ENCODE peak calls at places on chromosomes 16 and 17, in eight cellular contexts. One of them, this sample, is unnamed.

GRCh38 chr16:53988136-53988535 is 284.2 kb downstream of the FTO start:
- DNase-seq in lower leg skin: no peak
- DNase-seq in A673: no peak
- DNase-seq in OCI-LY7: no peak
- DNase-seq in psoas muscle: no peak
- DNase-seq in astrocyte of the spinal cord: no peak
- DNase-seq in mammary epithelial cell: no peak
- DNase-seq in HCT116: no peak
- DNase-seq in this sample: no peak

GRCh38 chr17:30530346-30531025 is 53.3 kb downstream of the GOSR1 start:
- DNase-seq in mammary epithelial cell: no peak
- DNase-seq in psoas muscle: no peak
- DNase-seq in astrocyte of the spinal cord: no peak
- DNase-seq in A673: no peak
- DNase-seq in lower leg skin: no peak
- DNase-seq in HCT116: no peak
- DNase-seq in OCI-LY7: no peak
- DNase-seq in this sample: peak; percentile 59

GRCh38 chr17:35448214-35448898 is at the start of gene SLFN13:
- DNase-seq in HCT116: no peak
- DNase-seq in OCI-LY7: peak; percentile 22
- DNase-seq in astrocyte of the spinal cord: peak; percentile 56
- DNase-seq in mammary epithelial cell: peak; percentile 71
- DNase-seq in psoas muscle: peak; percentile 80
- DNase-seq in A673: peak; percentile 71
- DNase-seq in lower leg skin: peak; percentile 95
- DNase-seq in this sample: peak; percentile 40

GRCh38 chr17:11276486-11276885 is 35.5 kb downstream of the SHISA6 start:
- DNase-seq in lower leg skin: no peak
- DNase-seq in mammary epithelial cell: no peak
- DNase-seq in A673: no peak
- DNase-seq in astrocyte of the spinal cord: no peak
- DNase-seq in psoas muscle: no peak
- DNase-seq in HCT116: no peak
- DNase-seq in OCI-LY7: no peak
- DNase-seq in this sample: no peak

GRCh38 chr17:68624381-68624780 is 23.2 kb upstream of the FAM20A start:
- DNase-seq in mammary epithelial cell: peak; percentile 46
- DNase-seq in lower leg skin: no peak
- DNase-seq in A673: no peak
- DNase-seq in OCI-LY7: no peak
- DNase-seq in astrocyte of the spinal cord: no peak
- DNase-seq in psoas muscle: no peak
- DNase-seq in HCT116: no peak
- DNase-seq in this sample: peak; percentile 56

GRCh38 chr17:38697061-38697820 is 7.8 kb upstream of the MLLT6 start:
- DNase-seq in mammary epithelial cell: no peak
- DNase-seq in psoas muscle: no peak
- DNase-seq in OCI-LY7: no peak
- DNase-seq in lower leg skin: no peak
- DNase-seq in A673: no peak
- DNase-seq in HCT116: no peak
- DNase-seq in astrocyte of the spinal cord: no peak
- DNase-seq in this sample: no peak

GRCh38 chr16:83552930-83553329 is 254.8 kb upstream of the HSBP1 start:
- DNase-seq in lower leg skin: no peak
- DNase-seq in mammary epithelial cell: no peak
- DNase-seq in HCT116: no peak
- DNase-seq in OCI-LY7: no peak
- DNase-seq in psoas muscle: no peak
- DNase-seq in A673: no peak
- DNase-seq in astrocyte of the spinal cord: no peak
- DNase-seq in this sample: no peak

GRCh38 chr16:67100569-67101300 is 9.0 kb upstream of the PHAF1 start:
- DNase-seq in A673: peak; percentile 33
- DNase-seq in psoas muscle: no peak
- DNase-seq in astrocyte of the spinal cord: peak; percentile 65
- DNase-seq in OCI-LY7: peak; percentile 44
- DNase-seq in lower leg skin: no peak
- DNase-seq in mammary epithelial cell: no peak
- DNase-seq in HCT116: no peak
- DNase-seq in this sample: peak; percentile 63

GRCh38 chr16:47486856-47487255 is 25.7 kb downstream of the PHKB start:
- DNase-seq in astrocyte of the spinal cord: no peak
- DNase-seq in psoas muscle: no peak
- DNase-seq in OCI-LY7: no peak
- DNase-seq in A673: no peak
- DNase-seq in HCT116: no peak
- DNase-seq in lower leg skin: no peak
- DNase-seq in mammary epithelial cell: no peak
- DNase-seq in this sample: no peak

GRCh38 chr17:17141860-17142552 is 64.1 kb downstream of the PLD6 start:
- DNase-seq in HCT116: no peak
- DNase-seq in mammary epithelial cell: peak; percentile 18
- DNase-seq in astrocyte of the spinal cord: peak; percentile 56
- DNase-seq in OCI-LY7: peak; percentile 48
- DNase-seq in lower leg skin: no peak
- DNase-seq in psoas muscle: peak; percentile 77
- DNase-seq in A673: peak; percentile 44
- DNase-seq in this sample: peak; percentile 67

GRCh38 chr17:41666708-41667279 is 21.9 kb upstream of the EIF1 start:
- DNase-seq in A673: peak; percentile 65
- DNase-seq in astrocyte of the spinal cord: peak; percentile 65
- DNase-seq in OCI-LY7: peak; percentile 87
- DNase-seq in psoas muscle: peak; percentile 92
- DNase-seq in HCT116: peak; percentile 52
- DNase-seq in mammary epithelial cell: peak; percentile 54
- DNase-seq in lower leg skin: peak; percentile 98
- DNase-seq in this sample: peak; percentile 69

GRCh38 chr17:82948081-82948511 is 108.3 kb upstream of the ZNF750 start:
- DNase-seq in lower leg skin: peak; percentile 69
- DNase-seq in HCT116: no peak
- DNase-seq in psoas muscle: peak; percentile 49
- DNase-seq in A673: no peak
- DNase-seq in OCI-LY7: no peak
- DNase-seq in astrocyte of the spinal cord: no peak
- DNase-seq in mammary epithelial cell: no peak
- DNase-seq in this sample: no peak

GRCh38 chr17:4884489-4884888 is 14.8 kb upstream of the C17orf107 start:
- DNase-seq in astrocyte of the spinal cord: no peak
- DNase-seq in psoas muscle: peak; percentile 2
- DNase-seq in mammary epithelial cell: no peak
- DNase-seq in HCT116: no peak
- DNase-seq in lower leg skin: no peak
- DNase-seq in OCI-LY7: no peak
- DNase-seq in A673: no peak
- DNase-seq in this sample: no peak

GRCh38 chr17:47324224-47325020 is 667 bp downstream of the EFCAB13 start:
- DNase-seq in mammary epithelial cell: no peak
- DNase-seq in psoas muscle: peak; percentile 77
- DNase-seq in astrocyte of the spinal cord: peak; percentile 50
- DNase-seq in HCT116: no peak
- DNase-seq in lower leg skin: peak; percentile 92
- DNase-seq in A673: no peak
- DNase-seq in OCI-LY7: peak; percentile 70
- DNase-seq in this sample: peak; percentile 50

GRCh38 chr17:2855063-2855600 is 58.9 kb downstream of the RAP1GAP2 start:
- DNase-seq in HCT116: no peak
- DNase-seq in lower leg skin: no peak
- DNase-seq in astrocyte of the spinal cord: no peak
- DNase-seq in psoas muscle: no peak
- DNase-seq in A673: no peak
- DNase-seq in OCI-LY7: no peak
- DNase-seq in mammary epithelial cell: peak; percentile 45
- DNase-seq in this sample: no peak

DNA sequence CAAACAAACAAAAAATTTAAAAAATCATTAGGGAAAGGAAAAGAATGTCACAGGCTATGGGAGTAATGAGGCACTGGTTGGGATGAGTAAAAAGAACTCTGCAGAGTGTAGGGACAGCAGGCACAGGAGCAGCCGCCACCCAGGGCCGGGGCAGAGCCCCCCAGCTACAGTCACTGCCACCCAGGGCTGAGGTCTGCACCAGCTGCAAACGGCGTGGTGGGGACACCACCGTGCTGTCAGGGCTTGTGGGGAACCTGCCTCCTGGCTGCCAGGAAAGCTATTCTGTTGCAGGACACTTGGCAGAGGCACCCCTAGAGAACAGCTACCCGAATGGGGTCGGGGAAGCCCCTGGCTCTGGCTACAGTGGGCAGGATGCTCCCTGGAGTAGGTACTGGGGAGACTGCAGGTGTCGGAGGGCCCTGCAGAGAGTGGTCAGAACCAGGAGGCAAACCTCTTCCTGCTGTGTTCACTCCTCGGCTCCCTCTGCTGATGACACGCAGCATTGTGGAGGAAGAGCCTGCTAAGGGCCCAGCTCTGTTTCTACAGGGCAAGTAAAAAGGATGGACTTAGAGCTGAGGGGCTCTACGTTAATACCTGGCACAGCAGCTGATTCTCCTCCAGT is 32.3 kb upstream of the CAPN15 start:
- DNase-seq in OCI-LY7: peak; percentile 24
- DNase-seq in HCT116: no peak
- DNase-seq in mammary epithelial cell: peak; percentile 15
- DNase-seq in psoas muscle: no peak
- DNase-seq in lower leg skin: no peak
- DNase-seq in A673: peak; percentile 50
- DNase-seq in astrocyte of the spinal cord: no peak
- DNase-seq in this sample: peak; percentile 43
- TF ChIP-seq CTCF in OCI-LY7: peak; percentile 52
- TF ChIP-seq CTCF in HCT116: peak; percentile 30
- TF ChIP-seq CTCF in mammary epithelial cell: peak; percentile 31
- TF ChIP-seq CTCF in psoas muscle: peak; percentile 29
- TF ChIP-seq CTCF in lower leg skin: no peak
- TF ChIP-seq CTCF in A673: peak; percentile 50
- TF ChIP-seq CTCF in astrocyte of the spinal cord: peak; percentile 52
- TF ChIP-seq CTCF in this sample: peak; percentile 53

GRCh38 chr16:50697881-50698767 is 4.7 kb downstream of the NOD2 start:
- DNase-seq in psoas muscle: no peak
- DNase-seq in mammary epithelial cell: peak; percentile 86
- DNase-seq in OCI-LY7: no peak
- DNase-seq in lower leg skin: peak; percentile 88
- DNase-seq in astrocyte of the spinal cord: peak; percentile 46
- DNase-seq in HCT116: no peak
- DNase-seq in A673: no peak
- DNase-seq in this sample: peak; percentile 40
- H3K4me3 ChIP-seq in psoas muscle: peak overlapping the region; percentile 58
- H3K4me3 ChIP-seq in mammary epithelial cell: peak overlapping the region; percentile 16
- H3K4me3 ChIP-seq in OCI-LY7: peak overlapping the region; percentile 37
- H3K4me3 ChIP-seq in lower leg skin: no peak overlapping the region
- H3K4me3 ChIP-seq in astrocyte of the spinal cord: peak overlapping the region; percentile 22
- H3K4me3 ChIP-seq in HCT116: no peak overlapping the region
- H3K4me3 ChIP-seq in A673: no peak overlapping the region
- H3K4me3 ChIP-seq in this sample: peak overlapping the region; percentile 33

DNA sequence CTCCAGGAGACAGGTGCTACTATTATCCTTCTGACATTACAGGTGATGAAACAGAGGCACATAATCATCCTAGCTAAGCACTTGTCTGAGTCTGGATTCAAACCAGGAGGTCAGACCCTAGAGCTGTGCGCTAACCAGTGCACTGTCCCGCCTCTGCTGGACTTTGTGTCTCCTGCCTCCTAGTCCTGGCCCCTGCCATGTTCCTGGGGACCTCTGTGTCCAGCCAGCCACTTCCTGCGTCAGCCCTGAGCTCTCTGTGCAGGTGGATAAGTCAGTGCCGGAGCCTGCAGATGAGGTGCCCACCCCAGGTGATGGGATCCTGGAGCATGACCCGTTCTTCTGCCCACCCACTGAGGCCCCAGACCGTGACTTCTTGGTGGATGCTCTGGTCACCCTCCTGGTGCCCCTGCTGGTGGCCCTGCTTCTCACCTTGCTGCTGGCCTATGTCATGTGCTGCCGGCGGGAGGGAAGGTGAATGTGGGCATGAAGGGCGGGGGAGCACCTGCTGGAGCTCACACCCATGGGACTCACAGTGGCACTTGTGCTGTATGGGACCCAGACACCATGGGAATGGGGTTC is 4.2 kb downstream of the SGCA start:
- DNase-seq in mammary epithelial cell: no peak
- DNase-seq in psoas muscle: peak; percentile 54
- DNase-seq in A673: no peak
- DNase-seq in astrocyte of the spinal cord: no peak
- DNase-seq in OCI-LY7: no peak
- DNase-seq in HCT116: no peak
- DNase-seq in lower leg skin: no peak
- DNase-seq in this sample: no peak
- TF ChIP-seq CTCF in mammary epithelial cell: no peak
- TF ChIP-seq CTCF in psoas muscle: no peak
- TF ChIP-seq CTCF in A673: no peak
- TF ChIP-seq CTCF in astrocyte of the spinal cord: no peak
- TF ChIP-seq CTCF in OCI-LY7: no peak
- TF ChIP-seq CTCF in HCT116: no peak
- TF ChIP-seq CTCF in lower leg skin: no peak
- TF ChIP-seq CTCF in this sample: no peak

DNA sequence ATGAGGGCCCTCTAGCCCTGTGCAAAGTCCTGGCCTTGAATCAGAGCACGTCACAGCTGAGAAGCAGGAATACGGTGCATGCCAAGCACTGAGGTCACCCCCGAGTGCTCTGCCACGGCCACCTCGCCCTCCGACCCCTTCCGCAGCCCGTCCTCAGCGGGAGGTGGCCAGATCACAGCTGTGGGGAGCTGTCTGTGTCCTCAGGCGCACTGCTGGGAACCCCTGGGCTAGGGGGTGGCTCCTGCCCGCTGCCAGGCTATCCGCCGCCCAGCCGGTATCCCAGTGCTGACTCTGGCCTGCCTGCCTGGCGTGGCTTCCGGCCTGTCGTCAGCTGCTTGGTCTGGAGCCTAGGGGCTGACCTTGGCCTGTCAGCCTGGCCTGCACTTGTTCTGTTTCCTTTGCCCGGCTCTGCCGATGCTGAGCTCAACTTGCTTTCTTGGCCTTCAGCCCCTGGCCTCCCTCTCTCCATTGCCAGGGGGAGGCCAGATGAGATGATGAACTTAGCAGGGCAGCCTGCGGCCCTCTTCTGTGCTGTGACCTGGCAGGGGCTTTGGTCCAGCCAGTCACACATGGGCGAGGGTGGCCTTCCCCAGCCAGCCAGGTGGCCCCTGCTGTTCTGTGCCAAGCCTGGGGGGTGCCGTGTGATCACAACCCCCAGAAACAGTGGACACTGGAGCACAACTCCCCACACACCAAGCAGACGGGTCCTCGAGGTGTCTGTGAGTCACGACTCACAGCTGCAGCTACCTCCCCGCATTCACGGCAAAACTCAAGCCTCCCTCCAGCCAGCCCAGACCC is 77.4 kb downstream of the ZDHHC7 start:
- DNase-seq in mammary epithelial cell: no peak
- DNase-seq in OCI-LY7: no peak
- DNase-seq in psoas muscle: peak; percentile 94
- DNase-seq in HCT116: no peak
- DNase-seq in A673: no peak
- DNase-seq in lower leg skin: peak; percentile 94
- DNase-seq in astrocyte of the spinal cord: no peak
- DNase-seq in this sample: peak; percentile 59
- H3K4me3 ChIP-seq in mammary epithelial cell: no peak overlapping the region
- H3K4me3 ChIP-seq in OCI-LY7: no peak overlapping the region
- H3K4me3 ChIP-seq in psoas muscle: peak overlapping the region; percentile 42
- H3K4me3 ChIP-seq in HCT116: no peak overlapping the region
- H3K4me3 ChIP-seq in A673: no peak overlapping the region
- H3K4me3 ChIP-seq in lower leg skin: no peak overlapping the region
- H3K4me3 ChIP-seq in astrocyte of the spinal cord: no peak overlapping the region
- H3K4me3 ChIP-seq in this sample: no peak overlapping the region